ENCODE peak calls at places on chromosomes 11 and 22, in seven cellular contexts. E is neuronal stem cell; B is body of pancreas; H is brain microvascular endothelial cell; A is NCI-H2081; D is stimulated activated effector memory CD8-positive, alpha-beta T cell treated with anti-CD3 and anti-CD28 coated beads, Interleukin-12 subunit alpha, Interleukin-12 subunit beta, amount 100 ng/mL, for 72 hours; W is NCI-H446. Y is an unnamed sample.

GRCh38 chr11:21470521-21470920 is 722.4 kb upstream of the ANO5 start:
- DNase-seq in W (no peak), A (no peak), D (no peak), E (no peak), B (no peak), H (no peak), Y (no peak)

GRCh38 chr11:83009999-83010398 is 61.7 kb downstream of the RAB30 start:
- DNase-seq in D (no peak), A (no peak), B (no peak), E (no peak), H (no peak), W (no peak), Y (no peak)

GRCh38 chr11:19746081-19746480 is 33.4 kb downstream of the NAV2 start:
- DNase-seq in H (no peak), W (no peak), A (no peak), E (no peak), B (no peak), D (no peak), Y (no peak)

GRCh38 chr22:25774575-25775026 is 32.6 kb downstream of the MYO18B start:
- DNase-seq in A (no peak), W (peak), B (no peak), E (peak), D (no peak), H (no peak), Y (no peak)

GRCh38 chr11:116721983-116722382 is 50.8 kb downstream of the BUD13 start:
- DNase-seq in A (no peak), D (no peak), E (no peak), W (no peak), B (no peak), H (no peak), Y (no peak)

GRCh38 chr22:17855891-17856290 is 81.6 kb upstream of the BID start:
- DNase-seq in A (no peak), W (no peak), E (no peak), B (no peak), D (no peak), H (no peak), Y (no peak)

GRCh38 chr11:33658195-33658900 is 42.3 kb downstream of the C11orf91 start:
- DNase-seq in W (no peak), H (no peak), A (peak), D (no peak), E (no peak), B (no peak), Y (no peak)

GRCh38 chr22:38943181-38943580 is 14.2 kb upstream of the APOBEC3A start:
- DNase-seq in H (no peak), W (no peak), B (no peak), A (no peak), D (no peak), E (no peak), Y (no peak)

GRCh38 chr22:50247748-50248147 is 2.9 kb upstream of the TUBGCP6 start:
- DNase-seq in W (no peak), H (peak), A (peak), B (peak), E (no peak), D (peak), Y (no peak)

GRCh38 chr11:47489395-47489755 is 40.4 kb upstream of the RAPSN start:
- DNase-seq in B (no peak), A (no peak), W (no peak), H (no peak), E (no peak), D (no peak), Y (no peak)

GRCh38 chr11:47188262-47188661 is 2.0 kb upstream of the PACSIN3 start:
- DNase-seq in W (no peak), E (no peak), B (no peak), D (no peak), H (no peak), A (no peak), Y (no peak)

GRCh38 chr11:15806217-15806616 is 550.1 kb downstream of the SOX6 start:
- DNase-seq in B (no peak), W (no peak), H (no peak), E (no peak), D (no peak), A (no peak), Y (no peak)

GRCh38 chr11:70505331-70505731 is 107.0 kb downstream of the CTTN start:
- DNase-seq in E (no peak), B (no peak), W (no peak), A (no peak), D (no peak), H (no peak), Y (no peak)